ENCODE peak calls at places on chromosome 7, in seven cellular contexts. One of them, this sample, is unnamed.

GRCh38 chr7:149217570-149217969 is 21.9 kb upstream of the ZNF212 start:
- DNase-seq in GM12878: no peak
- DNase-seq in HCT116: no peak
- DNase-seq in K562: no peak
- DNase-seq in SK-N-SH: no peak
- DNase-seq in HepG2: no peak
- DNase-seq in H1: no peak
- DNase-seq in this sample: no peak

GRCh38 chr7:131105803-131106680 is 221.6 kb upstream of the MKLN1 start:
- DNase-seq in GM12878: no peak
- DNase-seq in HCT116: no peak
- DNase-seq in K562: peak
- DNase-seq in SK-N-SH: peak
- DNase-seq in HepG2: peak
- DNase-seq in H1: no peak
- DNase-seq in this sample: peak

GRCh38 chr7:2217716-2218443 is 14.9 kb downstream of the MAD1L1 start:
- DNase-seq in GM12878: no peak
- DNase-seq in HCT116: no peak
- DNase-seq in K562: no peak
- DNase-seq in SK-N-SH: no peak
- DNase-seq in HepG2: no peak
- DNase-seq in H1: no peak
- DNase-seq in this sample: no peak

GRCh38 chr7:151838861-151839381 is 38.0 kb downstream of the PRKAG2 start:
- DNase-seq in GM12878: peak
- DNase-seq in HCT116: no peak
- DNase-seq in K562: no peak
- DNase-seq in SK-N-SH: no peak
- DNase-seq in HepG2: no peak
- DNase-seq in H1: no peak
- DNase-seq in this sample: no peak

GRCh38 chr7:41047789-41048191 is 655.1 kb downstream of the INHBA start:
- DNase-seq in GM12878: no peak
- DNase-seq in HCT116: no peak
- DNase-seq in K562: no peak
- DNase-seq in SK-N-SH: peak
- DNase-seq in HepG2: no peak
- DNase-seq in H1: no peak
- DNase-seq in this sample: no peak

GRCh38 chr7:45920543-45921380 is at the start of gene IGFBP3:
- DNase-seq in GM12878: no peak
- DNase-seq in HCT116: no peak
- DNase-seq in K562: no peak
- DNase-seq in SK-N-SH: peak
- DNase-seq in HepG2: no peak
- DNase-seq in H1: no peak
- DNase-seq in this sample: peak

GRCh38 chr7:151231964-151232271 is 365 bp upstream of the CHPF2 start:
- DNase-seq in GM12878: no peak
- DNase-seq in HCT116: no peak
- DNase-seq in K562: no peak
- DNase-seq in SK-N-SH: no peak
- DNase-seq in HepG2: no peak
- DNase-seq in H1: no peak
- DNase-seq in this sample: no peak

GRCh38 chr7:42991913-42992576 is 59.9 kb downstream of the MRPL32 start:
- DNase-seq in GM12878: no peak
- DNase-seq in HCT116: no peak
- DNase-seq in K562: no peak
- DNase-seq in SK-N-SH: no peak
- DNase-seq in HepG2: no peak
- DNase-seq in H1: no peak
- DNase-seq in this sample: no peak

GRCh38 chr7:107372298-107372697 is 97.6 kb upstream of the GPR22 start:
- DNase-seq in GM12878: no peak
- DNase-seq in HCT116: no peak
- DNase-seq in K562: no peak
- DNase-seq in SK-N-SH: no peak
- DNase-seq in HepG2: no peak
- DNase-seq in H1: no peak
- DNase-seq in this sample: no peak

GRCh38 chr7:130781346-130781745 is 47.3 kb upstream of the KLF14 start:
- DNase-seq in GM12878: no peak
- DNase-seq in HCT116: no peak
- DNase-seq in K562: no peak
- DNase-seq in SK-N-SH: no peak
- DNase-seq in HepG2: no peak
- DNase-seq in H1: no peak
- DNase-seq in this sample: no peak

GRCh38 chr7:102024769-102025391 is 207.5 kb downstream of the CUX1 start:
- DNase-seq in GM12878: no peak
- DNase-seq in HCT116: no peak
- DNase-seq in K562: no peak
- DNase-seq in SK-N-SH: no peak
- DNase-seq in HepG2: peak
- DNase-seq in H1: no peak
- DNase-seq in this sample: no peak

GRCh38 chr7:33200282-33200681 is 70.9 kb downstream of the BBS9 start:
- DNase-seq in GM12878: no peak
- DNase-seq in HCT116: no peak
- DNase-seq in K562: no peak
- DNase-seq in SK-N-SH: no peak
- DNase-seq in HepG2: peak
- DNase-seq in H1: no peak
- DNase-seq in this sample: no peak

GRCh38 chr7:157523766-157524421 is 187.1 kb downstream of the DNAJB6 start:
- DNase-seq in GM12878: no peak
- DNase-seq in HCT116: no peak
- DNase-seq in K562: no peak
- DNase-seq in SK-N-SH: no peak
- DNase-seq in HepG2: no peak
- DNase-seq in H1: no peak
- DNase-seq in this sample: no peak

GRCh38 chr7:151382079-151382885 is 27.6 kb downstream of the WDR86 start:
- DNase-seq in GM12878: no peak
- DNase-seq in HCT116: no peak
- DNase-seq in K562: no peak
- DNase-seq in SK-N-SH: no peak
- DNase-seq in HepG2: no peak
- DNase-seq in H1: no peak
- DNase-seq in this sample: no peak

GRCh38 chr7:84536256-84536870 is 341.8 kb upstream of the SEMA3A start:
- DNase-seq in GM12878: no peak
- DNase-seq in HCT116: no peak
- DNase-seq in K562: no peak
- DNase-seq in SK-N-SH: no peak
- DNase-seq in HepG2: no peak
- DNase-seq in H1: no peak
- DNase-seq in this sample: no peak

GRCh38 chr7:129657363-129657762 is 45.8 kb downstream of the NRF1 start:
- DNase-seq in GM12878: no peak
- DNase-seq in HCT116: no peak
- DNase-seq in K562: no peak
- DNase-seq in SK-N-SH: no peak
- DNase-seq in HepG2: no peak
- DNase-seq in H1: no peak
- DNase-seq in this sample: no peak

GRCh38 chr7:107167483-107168232 is 1.1 kb upstream of the HBP1 start:
- DNase-seq in GM12878: no peak
- DNase-seq in HCT116: peak
- DNase-seq in K562: peak
- DNase-seq in SK-N-SH: peak
- DNase-seq in HepG2: peak
- DNase-seq in H1: no peak
- DNase-seq in this sample: peak

GRCh38 chr7:159013825-159014289 is 130.8 kb downstream of the VIPR2 start:
- DNase-seq in GM12878: no peak
- DNase-seq in HCT116: no peak
- DNase-seq in K562: no peak
- DNase-seq in SK-N-SH: no peak
- DNase-seq in HepG2: no peak
- DNase-seq in H1: no peak
- DNase-seq in this sample: no peak

GRCh38 chr7:159015894-159016410 is 128.7 kb downstream of the VIPR2 start:
- DNase-seq in GM12878: no peak
- DNase-seq in HCT116: no peak
- DNase-seq in K562: no peak
- DNase-seq in SK-N-SH: no peak
- DNase-seq in HepG2: no peak
- DNase-seq in H1: no peak
- DNase-seq in this sample: no peak

GRCh38 chr7:159014297-159015062 is 130.2 kb downstream of the VIPR2 start:
- DNase-seq in GM12878: no peak
- DNase-seq in HCT116: no peak
- DNase-seq in K562: no peak
- DNase-seq in SK-N-SH: no peak
- DNase-seq in HepG2: no peak
- DNase-seq in H1: no peak
- DNase-seq in this sample: no peak

GRCh38 chr7:159016591-159016990 is 128.1 kb downstream of the VIPR2 start:
- DNase-seq in GM12878: no peak
- DNase-seq in HCT116: no peak
- DNase-seq in K562: no peak
- DNase-seq in SK-N-SH: no peak
- DNase-seq in HepG2: no peak
- DNase-seq in H1: no peak
- DNase-seq in this sample: no peak

DNA sequence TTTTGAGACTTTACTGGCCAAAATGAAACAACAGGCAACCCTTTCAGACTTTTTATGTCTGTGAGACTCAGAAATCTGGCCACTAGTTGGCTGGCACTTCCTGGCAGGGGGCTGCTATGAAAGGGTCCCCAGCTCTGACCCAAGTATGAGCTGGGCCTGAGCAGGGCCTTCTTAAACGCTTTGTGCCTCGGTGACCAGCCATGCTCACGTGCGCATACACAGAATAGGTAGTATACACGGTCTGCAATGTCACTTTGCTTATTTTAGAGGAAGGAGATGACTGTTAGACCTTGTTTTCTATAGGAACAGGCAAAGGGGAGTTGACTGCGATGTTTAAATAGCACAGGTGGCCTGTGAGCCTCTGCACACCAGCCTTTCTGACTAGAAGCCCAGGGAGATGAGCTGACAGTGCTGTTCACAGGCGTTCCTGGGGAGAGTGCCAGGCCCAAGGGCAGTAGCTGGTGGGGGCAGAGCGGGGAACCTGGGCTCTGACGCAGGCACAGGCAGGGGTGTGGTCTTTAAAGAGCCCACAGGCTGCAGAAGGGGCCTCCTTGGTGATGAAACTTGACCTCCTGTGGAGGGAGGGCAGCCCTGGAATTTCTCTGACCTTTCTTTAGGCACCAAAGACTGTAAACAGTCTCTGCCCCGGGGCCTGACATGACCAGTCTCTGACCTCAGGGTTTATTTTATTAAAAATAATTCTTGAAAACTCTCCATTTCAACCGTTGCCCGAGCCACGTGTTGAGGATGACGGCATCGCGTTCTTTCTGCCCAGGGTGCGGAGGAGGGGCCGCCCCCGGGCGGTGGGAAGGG is 129.4 kb downstream of the VIPR2 start:
- DNase-seq in GM12878: no peak
- DNase-seq in HCT116: no peak
- DNase-seq in K562: no peak
- DNase-seq in SK-N-SH: no peak
- DNase-seq in HepG2: no peak
- DNase-seq in H1: no peak
- DNase-seq in this sample: no peak
- TF ChIP-seq JUND in GM12878: no peak
- TF ChIP-seq JUND in HCT116: no peak
- TF ChIP-seq JUND in K562: peak
- TF ChIP-seq JUND in SK-N-SH: no peak
- TF ChIP-seq JUND in HepG2: no peak
- TF ChIP-seq JUND in H1: no peak
- TF ChIP-seq JUND in this sample: no peak

GRCh38 chr7:134685250-134685649 is 38.6 kb downstream of the BPGM start:
- DNase-seq in GM12878: no peak
- DNase-seq in HCT116: no peak
- DNase-seq in K562: no peak
- DNase-seq in SK-N-SH: no peak
- DNase-seq in HepG2: no peak
- DNase-seq in H1: no peak
- DNase-seq in this sample: no peak
- TF ChIP-seq JUND in GM12878: no peak
- TF ChIP-seq JUND in HCT116: no peak
- TF ChIP-seq JUND in K562: no peak
- TF ChIP-seq JUND in SK-N-SH: no peak
- TF ChIP-seq JUND in HepG2: no peak
- TF ChIP-seq JUND in H1: no peak
- TF ChIP-seq JUND in this sample: no peak

GRCh38 chr7:3321745-3322144 is 20.7 kb downstream of the SDK1 start:
- DNase-seq in GM12878: no peak
- DNase-seq in HCT116: no peak
- DNase-seq in K562: no peak
- DNase-seq in SK-N-SH: no peak
- DNase-seq in HepG2: no peak
- DNase-seq in H1: no peak
- DNase-seq in this sample: no peak

GRCh38 chr7:3321206-3321605 is 20.2 kb downstream of the SDK1 start:
- DNase-seq in GM12878: no peak
- DNase-seq in HCT116: no peak
- DNase-seq in K562: no peak
- DNase-seq in SK-N-SH: no peak
- DNase-seq in HepG2: peak
- DNase-seq in H1: no peak
- DNase-seq in this sample: no peak

DNA sequence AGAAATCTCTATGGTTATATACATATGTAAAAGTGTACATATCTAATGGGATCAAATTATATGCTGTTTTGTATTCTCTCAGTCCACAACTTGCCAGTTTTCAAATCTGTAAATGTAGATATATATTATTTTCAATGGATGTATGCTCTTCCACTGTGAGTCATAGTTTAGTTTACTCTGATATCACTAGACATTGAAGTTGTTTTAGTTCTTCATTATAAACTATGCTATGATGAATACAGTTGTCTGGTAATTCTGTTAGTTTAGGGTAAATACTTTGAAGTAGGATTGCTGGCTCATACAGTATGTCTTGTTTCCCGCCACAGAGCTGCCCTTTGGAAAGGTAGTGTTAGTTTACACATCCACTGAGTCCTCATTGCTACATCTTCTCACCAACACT is 25.2 kb downstream of the SDK1 start:
- DNase-seq in GM12878: no peak
- DNase-seq in HCT116: no peak
- DNase-seq in K562: no peak
- DNase-seq in SK-N-SH: no peak
- DNase-seq in HepG2: no peak
- DNase-seq in H1: no peak
- DNase-seq in this sample: no peak
- TF ChIP-seq JUND in GM12878: no peak
- TF ChIP-seq JUND in HCT116: no peak
- TF ChIP-seq JUND in K562: no peak
- TF ChIP-seq JUND in SK-N-SH: no peak
- TF ChIP-seq JUND in HepG2: no peak
- TF ChIP-seq JUND in H1: no peak
- TF ChIP-seq JUND in this sample: no peak

DNA sequence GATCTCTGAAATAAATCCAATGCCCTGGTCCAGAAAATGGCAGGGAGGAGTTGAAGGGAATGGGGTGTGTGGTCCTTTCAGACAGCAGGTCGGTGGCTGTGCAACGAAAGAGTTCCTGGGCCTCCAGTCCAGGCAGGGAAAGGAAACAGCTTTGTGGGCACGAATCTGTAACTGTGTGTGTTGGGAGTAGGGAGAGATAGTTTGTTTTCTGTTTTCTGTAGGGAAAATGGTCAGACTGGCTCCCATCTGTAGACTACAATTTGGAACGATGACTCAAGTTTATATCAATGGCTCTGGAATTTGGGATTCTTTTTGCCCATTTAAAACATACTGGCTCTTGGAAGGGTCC is 2.6 kb upstream of the HOXA9 start:
- DNase-seq in GM12878: no peak
- DNase-seq in HCT116: no peak
- DNase-seq in K562: no peak
- DNase-seq in SK-N-SH: no peak
- DNase-seq in HepG2: no peak
- DNase-seq in H1: no peak
- DNase-seq in this sample: no peak
- TF ChIP-seq JUND in GM12878: no peak
- TF ChIP-seq JUND in HCT116: no peak
- TF ChIP-seq JUND in K562: no peak
- TF ChIP-seq JUND in SK-N-SH: no peak
- TF ChIP-seq JUND in HepG2: no peak
- TF ChIP-seq JUND in H1: no peak
- TF ChIP-seq JUND in this sample: no peak